ENCODE peak calls at places on chromosomes 2 and 18, in nine cellular contexts. N is naive thymus-derived CD4-positive, alpha-beta T cell; Y is GM18507; I is activated CD4-positive, alpha-beta T cell treated with anti-CD3 and anti-CD28 coated beads, Interleukin-2, amount 10 ng/mL, durations not matched to agents 7 days and 5 days; L is astrocyte of the spinal cord; A is EL; X is substantia nigra; U is cardiac fibroblast; M is hippocampal formation. T is an unnamed sample.

GRCh38 chr2:12718662-12719399 is 2.1 kb downstream of the TRIB2 start:
- DNase-seq in N (peak; percentile 32), Y (no peak), I (peak; percentile 18), L (no peak), A (no peak), X (no peak), U (no peak), M (no peak), T (no peak)

GRCh38 chr2:147082850-147083522 is 761.8 kb upstream of the ACVR2A start:
- DNase-seq in N (peak; percentile 36), Y (peak; percentile 25), I (peak; percentile 74), L (peak; percentile 76), A (peak; percentile 54), X (peak; percentile 1), U (peak; percentile 87), M (peak; percentile 36), T (peak; percentile 83)

GRCh38 chr2:160278101-160278888 is 78.2 kb upstream of the ITGB6 start:
- DNase-seq in N (no peak), Y (no peak), I (no peak), L (no peak), A (no peak), X (no peak), U (no peak), M (no peak), T (peak; percentile 94)

GRCh38 chr18:48296581-48296980 is 112.6 kb downstream of the ZBTB7C start:
- DNase-seq in N (no peak), Y (no peak), I (no peak), L (no peak), A (no peak), X (no peak), U (no peak), M (no peak), T (no peak)

GRCh38 chr2:15448242-15448839 is 112.8 kb downstream of the NBAS start:
- DNase-seq in N (no peak), Y (no peak), I (no peak), L (no peak), A (no peak), X (no peak), U (no peak), M (no peak), T (no peak)

GRCh38 chr2:39216495-39217191 is 27.1 kb downstream of the CDKL4 start:
- DNase-seq in N (peak; percentile 67), Y (no peak), I (peak; percentile 95), L (no peak), A (no peak), X (no peak), U (no peak), M (no peak), T (no peak)

GRCh38 chr2:60505861-60506260 is 47.6 kb downstream of the BCL11A start:
- DNase-seq in N (no peak), Y (no peak), I (no peak), L (no peak), A (no peak), X (no peak), U (no peak), M (no peak), T (no peak)

GRCh38 chr2:178227187-178227586 is 32.9 kb downstream of the OSBPL6 start:
- DNase-seq in N (no peak), Y (no peak), I (no peak), L (peak; percentile 72), A (peak; percentile 77), X (no peak), U (no peak), M (no peak), T (no peak)

GRCh38 chr2:12213222-12213621 is 466.8 kb downstream of the LPIN1 start:
- DNase-seq in N (no peak), Y (no peak), I (no peak), L (peak; percentile 6), A (no peak), X (no peak), U (no peak), M (no peak), T (no peak)

GRCh38 chr2:11004206-11004605 is 92.5 kb downstream of the KCNF1 start:
- DNase-seq in N (no peak), Y (no peak), I (no peak), L (peak; percentile 55), A (peak; percentile 7), X (no peak), U (peak; percentile 45), M (no peak), T (peak; percentile 66)

GRCh38 chr2:160367887-160368286 is 125.7 kb downstream of the RBMS1 start:
- DNase-seq in N (no peak), Y (no peak), I (no peak), L (peak; percentile 98), A (peak; percentile 97), X (no peak), U (peak; percentile 95), M (no peak), T (no peak)

GRCh38 chr2:37648316-37649011 is 23.0 kb downstream of the CDC42EP3 start:
- DNase-seq in N (no peak), Y (no peak), I (no peak), L (no peak), A (no peak), X (no peak), U (peak; percentile 51), M (no peak), T (no peak)

GRCh38 chr2:224837558-224837957 is 121.4 kb upstream of the CCDC195 start:
- DNase-seq in N (no peak), Y (no peak), I (no peak), L (peak; percentile 86), A (peak; percentile 94), X (no peak), U (peak; percentile 85), M (no peak), T (peak; percentile 28)

GRCh38 chr2:21396252-21396651 is 272.5 kb downstream of the TDRD15 start:
- DNase-seq in N (no peak), Y (no peak), I (no peak), L (no peak), A (no peak), X (no peak), U (no peak), M (no peak), T (no peak)

GRCh38 chr2:178386951-178387602 is 63.9 kb downstream of the PRKRA start:
- DNase-seq in N (no peak), Y (no peak), I (peak; percentile 25), L (peak; percentile 17), A (no peak), X (no peak), U (peak; percentile 17), M (no peak), T (no peak)

GRCh38 chr2:61471905-61472805 is 1.3 kb upstream of the USP34 start:
- DNase-seq in N (no peak), Y (no peak), I (peak; percentile 39), L (no peak), A (peak; percentile 40), X (no peak), U (peak; percentile 22), M (peak; percentile 30), T (peak; percentile 25)

GRCh38 chr18:34120294-34120693 is 104.4 kb downstream of the NOL4 start:
- DNase-seq in N (no peak), Y (no peak), I (no peak), L (no peak), A (no peak), X (no peak), U (no peak), M (no peak), T (no peak)

GRCh38 chr18:50662177-50662576 is 102.3 kb downstream of the MAPK4 start:
- DNase-seq in N (no peak), Y (no peak), I (no peak), L (no peak), A (no peak), X (no peak), U (no peak), M (no peak), T (peak; percentile 38)

GRCh38 chr18:34514957-34515356 is 195.1 kb upstream of the DTNA start:
- DNase-seq in N (no peak), Y (no peak), I (no peak), L (no peak), A (no peak), X (no peak), U (no peak), M (no peak), T (no peak)

GRCh38 chr18:79553154-79553553 is 126.4 kb upstream of the CTDP1 start:
- DNase-seq in N (no peak), Y (no peak), I (no peak), L (no peak), A (no peak), X (no peak), U (no peak), M (no peak), T (no peak)

GRCh38 chr2:119111115-119111975 is 47.2 kb downstream of the C1QL2 start:
- DNase-seq in N (no peak), Y (no peak), I (no peak), L (no peak), A (no peak), X (no peak), U (no peak), M (no peak), T (no peak)

GRCh38 chr2:188322569-188323531 is 31.2 kb downstream of the GULP1 start:
- DNase-seq in N (no peak), Y (no peak), I (no peak), L (peak; percentile 92), A (peak; percentile 63), X (no peak), U (peak; percentile 21), M (no peak), T (no peak)

GRCh38 chr2:36486546-36487044 is 111.4 kb downstream of the FEZ2 start:
- DNase-seq in N (no peak), Y (no peak), I (no peak), L (peak; percentile 76), A (peak; percentile 92), X (no peak), U (peak; percentile 84), M (no peak), T (peak; percentile 26)

GRCh38 chr2:140589696-140590095 is 1541.1 kb downstream of the LRP1B start:
- DNase-seq in N (no peak), Y (no peak), I (no peak), L (peak; percentile 67), A (no peak), X (no peak), U (no peak), M (no peak), T (no peak)

GRCh38 chr2:26299488-26300092 is 46.4 kb upstream of the SELENOI start:
- DNase-seq in N (no peak), Y (no peak), I (peak; percentile 30), L (peak; percentile 84), A (peak; percentile 66), X (no peak), U (peak; percentile 79), M (no peak), T (peak; percentile 62)

GRCh38 chr2:17309741-17310339 is 208.4 kb downstream of the RAD51AP2 start:
- DNase-seq in N (no peak), Y (peak; percentile 8), I (peak; percentile 15), L (peak; percentile 53), A (peak; percentile 2), X (peak; percentile 5), U (peak; percentile 63), M (no peak), T (peak; percentile 68)

GRCh38 chr18:63664571-63664970 is 2.9 kb upstream of the SERPINB3 start:
- DNase-seq in N (no peak), Y (no peak), I (no peak), L (no peak), A (no peak), X (no peak), U (no peak), M (no peak), T (no peak)

GRCh38 chr18:27871731-27872130 is 305.2 kb downstream of the CDH2 start:
- DNase-seq in N (no peak), Y (no peak), I (no peak), L (no peak), A (no peak), X (no peak), U (no peak), M (no peak), T (no peak)

GRCh38 chr2:201129044-201129505 is 13.1 kb downstream of the CFLAR start:
- DNase-seq in N (peak; percentile 57), Y (no peak), I (peak; percentile 43), L (peak; percentile 82), A (peak; percentile 80), X (no peak), U (peak; percentile 70), M (no peak), T (peak; percentile 55)

GRCh38 chr18:59180150-59180845 is 39.7 kb upstream of the GRP start:
- DNase-seq in N (no peak), Y (no peak), I (no peak), L (peak; percentile 6), A (peak; percentile 64), X (no peak), U (peak; percentile 63), M (no peak), T (peak; percentile 92)

GRCh38 chr18:39523281-39523680 is 1957.7 kb upstream of the CELF4 start:
- DNase-seq in N (no peak), Y (no peak), I (no peak), L (peak; percentile 22), A (peak; percentile 65), X (no peak), U (peak; percentile 15), M (no peak), T (no peak)

T was measured in A673.